ENCODE peak calls at places on chromosomes 6 and 20, in four cellular contexts. W is A549, Y is HepG2, P is K562. V is an unnamed sample.

GRCh38 chr20:18571009-18571408 is 3.8 kb downstream of the SMIM26 start:
- DNase-seq in P (no peak), Y (no peak), W (no peak), V (no peak)

GRCh38 chr6:153814136-153814535 is 224.9 kb upstream of the OPRM1 start:
- DNase-seq in P (no peak), Y (no peak), W (no peak), V (peak; percentile 71)

GRCh38 chr6:40410792-40411191 is 176.4 kb downstream of the LRFN2 start:
- DNase-seq in P (no peak), W (no peak), Y (no peak), V (no peak)

GRCh38 chr6:85405175-85405852 is 44.6 kb upstream of the NT5E start:
- DNase-seq in W (peak; percentile 89), P (no peak), Y (peak; percentile 98), V (no peak)

GRCh38 chr6:31797607-31798006 is 2.1 kb upstream of the VARS1 start:
- DNase-seq in P (no peak), W (no peak), Y (no peak), V (no peak)

GRCh38 chr6:38720295-38720694 is 5.2 kb downstream of the DNAH8 start:
- DNase-seq in W (peak; percentile 10), Y (peak; percentile 25), P (no peak), V (no peak)

GRCh38 chr20:39066464-39066863 is 104.3 kb downstream of the DHX35 start:
- DNase-seq in P (peak; percentile 39), Y (peak; percentile 48), W (no peak), V (peak; percentile 87)

GRCh38 chr6:112636650-112637260 is 289.6 kb downstream of the RFPL4B start:
- DNase-seq in Y (no peak), P (no peak), W (no peak), V (no peak)

GRCh38 chr6:56101141-56101553 is 146.2 kb downstream of the COL21A1 start:
- DNase-seq in P (no peak), W (peak; percentile 77), Y (peak; percentile 48), V (no peak)

GRCh38 chr6:97000138-97000537 is 75.6 kb downstream of the KLHL32 start:
- DNase-seq in P (no peak), W (no peak), Y (no peak), V (no peak)

GRCh38 chr6:112305795-112306194 is 41.3 kb upstream of the RFPL4B start:
- DNase-seq in P (no peak), W (no peak), Y (no peak), V (no peak)

GRCh38 chr6:132816665-132817064 is 2.3 kb downstream of the RPS12 start:
- DNase-seq in Y (peak; percentile 5), P (peak; percentile 21), W (no peak), V (no peak)

GRCh38 chr6:83883240-83883639 is 23.8 kb downstream of the CYB5R4 start:
- DNase-seq in P (no peak), Y (no peak), W (no peak), V (no peak)

GRCh38 chr6:20414711-20415110 is 13.0 kb downstream of the E2F3 start:
- DNase-seq in W (no peak), P (no peak), Y (no peak), V (no peak)

GRCh38 chr20:23608251-23608846 is 2.6 kb upstream of the CST9 start:
- DNase-seq in W (no peak), P (no peak), Y (peak; percentile 44), V (no peak)

GRCh38 chr20:23609486-23610109 is 3.9 kb upstream of the CST9 start:
- DNase-seq in Y (no peak), P (no peak), W (no peak), V (no peak)

GRCh38 chr20:23605867-23606651 is at the start of gene CST9:
- DNase-seq in W (no peak), Y (no peak), P (no peak), V (no peak)

GRCh38 chr20:23607497-23608245 is 2.0 kb upstream of the CST9 start:
- DNase-seq in Y (no peak), W (no peak), P (no peak), V (no peak)

GRCh38 chr20:23606652-23607049 is 934 bp upstream of the CST9 start:
- DNase-seq in Y (peak; percentile 77), P (peak; percentile 68), W (peak; percentile 74), V (peak; percentile 91)
- TF ChIP-seq NR3C1 in Y (no peak), P (no peak), W (no peak), V (no peak)

GRCh38 chr6:137876547-137876946 is 9.5 kb downstream of the TNFAIP3 start:
- DNase-seq in Y (no peak), P (no peak), W (no peak), V (no peak)

GRCh38 chr6:137879301-137879700 is 12.2 kb downstream of the TNFAIP3 start:
- DNase-seq in Y (no peak), W (no peak), P (no peak), V (no peak)

GRCh38 chr6:137878810-137879285 is 11.8 kb downstream of the TNFAIP3 start:
- DNase-seq in Y (no peak), P (no peak), W (no peak), V (peak; percentile 86)

GRCh38 chr6:137877113-137877512 is 10.1 kb downstream of the TNFAIP3 start:
- DNase-seq in W (no peak), Y (no peak), P (no peak), V (no peak)

DNA sequence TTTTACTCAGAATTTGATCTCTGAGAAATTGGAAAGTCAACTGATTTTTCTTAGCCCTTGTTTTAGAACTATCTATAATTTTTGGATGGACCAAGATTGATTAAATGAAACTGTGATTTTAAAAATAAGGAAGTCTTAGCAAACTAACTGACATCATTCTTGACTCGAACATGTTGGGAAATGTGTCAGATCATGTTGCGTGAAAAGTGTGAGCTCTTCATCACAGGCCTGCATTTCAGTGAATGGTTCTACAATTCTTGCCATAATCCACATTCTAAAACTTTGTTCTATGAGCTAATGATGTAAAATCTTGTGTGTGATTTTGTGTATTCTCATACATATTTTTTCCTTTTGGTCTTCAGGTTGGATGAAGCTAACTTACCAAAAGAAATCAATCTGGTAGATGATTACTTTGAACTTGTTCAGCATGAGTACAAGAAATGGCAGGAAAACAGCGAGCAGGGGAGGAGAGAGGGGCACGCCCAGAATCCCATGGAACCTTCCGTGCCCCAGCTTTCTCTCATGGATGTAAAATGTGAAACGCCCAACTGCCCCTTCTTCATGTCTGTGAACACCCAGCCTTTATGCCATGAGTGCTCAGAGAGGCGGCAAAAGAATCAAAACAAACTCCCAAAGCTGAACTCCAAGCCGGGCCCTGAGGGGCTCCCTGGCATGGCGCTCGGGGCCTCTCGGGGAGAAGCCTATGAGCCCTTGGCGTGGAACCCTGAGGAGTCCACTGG is 11.2 kb downstream of the TNFAIP3 start:
- DNase-seq in W (no peak), P (no peak), Y (no peak), V (no peak)
- TF ChIP-seq NR3C1 in W (no peak), P (no peak), Y (no peak), V (no peak)

DNA sequence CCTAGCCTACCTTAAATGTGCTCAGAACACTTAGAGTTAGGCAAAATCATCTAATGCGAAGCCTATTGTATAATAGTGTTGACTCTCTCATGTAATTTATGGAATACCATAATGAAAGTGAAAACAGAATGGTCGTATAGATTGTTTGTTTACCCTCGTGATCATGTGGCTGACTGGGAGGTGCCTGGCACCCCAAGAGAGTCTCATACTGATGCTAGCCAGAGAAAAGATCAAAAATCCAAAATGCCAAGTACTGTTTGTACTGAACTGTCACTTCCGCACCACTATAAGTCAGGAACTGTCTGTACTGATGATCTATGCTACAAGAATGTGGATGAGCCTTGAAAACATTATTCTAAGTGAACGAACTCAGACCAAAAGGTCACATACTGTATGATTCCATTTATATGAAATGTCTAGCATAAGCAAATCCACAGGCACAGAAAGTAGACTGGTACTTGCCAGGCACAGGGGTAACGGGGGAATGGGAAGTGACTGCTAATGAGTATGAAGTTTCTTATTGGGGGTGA is 22.4 kb downstream of the ZMYND8 start:
- DNase-seq in W (peak; percentile 91), Y (peak; percentile 99), P (no peak), V (no peak)
- TF ChIP-seq NR3C1 in W (peak; percentile 100), Y (no peak), P (no peak), V (no peak)

GRCh38 chr6:101117397-101118185 is 236.5 kb upstream of the ASCC3 start:
- DNase-seq in W (peak; percentile 4), Y (no peak), P (no peak), V (peak; percentile 56)

GRCh38 chr6:101113468-101114260 is 232.5 kb upstream of the ASCC3 start:
- DNase-seq in P (no peak), W (no peak), Y (no peak), V (no peak)

GRCh38 chr6:101116337-101116736 is 235.2 kb upstream of the ASCC3 start:
- DNase-seq in W (no peak), P (no peak), Y (no peak), V (no peak)

GRCh38 chr6:101110814-101111213 is 229.7 kb upstream of the ASCC3 start:
- DNase-seq in W (no peak), P (no peak), Y (no peak), V (no peak)

DNA sequence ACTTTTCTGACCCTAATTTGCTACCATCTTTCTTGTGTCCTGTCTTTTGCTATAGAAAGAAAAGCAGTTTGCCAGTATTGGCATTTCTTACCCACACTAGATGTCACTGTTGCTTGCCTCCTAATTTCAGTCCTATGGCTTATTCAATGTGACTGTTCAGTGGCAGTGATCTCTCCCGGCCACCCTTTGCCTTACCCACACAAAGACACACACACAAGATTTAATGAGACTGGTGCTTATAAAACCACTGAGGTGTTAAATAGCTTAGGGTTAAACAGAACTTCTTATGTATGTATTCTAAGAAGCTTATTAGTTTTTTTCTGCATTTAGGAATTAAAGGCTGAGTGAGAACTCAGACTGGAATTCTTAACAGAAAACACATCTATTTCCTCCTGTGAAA is 233.6 kb upstream of the ASCC3 start:
- DNase-seq in P (no peak), Y (peak; percentile 10), W (peak; percentile 20), V (no peak)
- TF ChIP-seq NR3C1 in P (no peak), Y (no peak), W (no peak), V (no peak)

GRCh38 chr6:3534599-3534998 is 77.7 kb upstream of the SLC22A23 start:
- DNase-seq in W (no peak), P (no peak), Y (peak; percentile 16), V (no peak)
- TF ChIP-seq NR3C1 in W (no peak), P (no peak), Y (no peak), V (no peak)

GRCh38 chr6:8180327-8181161 is 78.2 kb upstream of the EEF1E1 start:
- DNase-seq in Y (no peak), P (no peak), W (no peak), V (no peak)
- TF ChIP-seq NR3C1 in Y (no peak), P (no peak), W (no peak), V (no peak)

GRCh38 chr6:28922841-28923317 is 906 bp downstream of the TRIM27 start:
- DNase-seq in W (peak; percentile 22), Y (no peak), P (peak; percentile 63), V (no peak)
- TF ChIP-seq NR3C1 in W (no peak), Y (no peak), P (no peak), V (no peak)

GRCh38 chr6:79802657-79803310 is 144.6 kb downstream of the ELOVL4 start:
- DNase-seq in W (no peak), P (no peak), Y (no peak), V (no peak)
- TF ChIP-seq NR3C1 in W (no peak), P (no peak), Y (no peak), V (no peak)

V was measured in WTC11.